ENCODE peak calls at places on chromosomes 6 and 20, in five cellular contexts. K is left ventricle myocardium inferior, C is neural progenitor cell, U is lung, E is astrocyte of the cerebellum. N is an unnamed sample.

GRCh38 chr6:24777227-24777626 is 2.5 kb downstream of the GMNN start:
- DNase-seq in C (no peak), E (no peak), U (no peak), K (no peak), N (no peak)

GRCh38 chr6:167572106-167572505 is 247.2 kb downstream of the TTLL2 start:
- DNase-seq in E (no peak), U (no peak), K (no peak), C (no peak), N (no peak)

GRCh38 chr6:72640622-72640930 is 18.7 kb downstream of the KCNQ5 start:
- DNase-seq in U (no peak), C (no peak), K (no peak), E (no peak), N (no peak)

GRCh38 chr20:53959849-53960585 is 110.4 kb downstream of the BCAS1 start:
- DNase-seq in C (no peak), U (no peak), K (peak; percentile 20), E (no peak), N (peak; percentile 57)

GRCh38 chr20:11921326-11921725 is 3.6 kb downstream of the BTBD3 start:
- DNase-seq in U (no peak), E (no peak), K (no peak), C (no peak), N (no peak)

GRCh38 chr20:34311118-34312023 is 8.2 kb upstream of the AHCY start:
- DNase-seq in E (no peak), K (no peak), U (no peak), C (peak; percentile 83), N (peak; percentile 100)

GRCh38 chr20:10505320-10506226 is 70.5 kb downstream of the SLX4IP start:
- DNase-seq in U (peak; percentile 44), E (no peak), C (no peak), K (no peak), N (no peak)

GRCh38 chr6:14542670-14543366 is 425.2 kb downstream of the CD83 start:
- DNase-seq in K (no peak), U (no peak), E (peak; percentile 33), C (no peak), N (no peak)

GRCh38 chr6:150528648-150529285 is 70.9 kb upstream of the PLEKHG1 start:
- DNase-seq in U (no peak), E (peak; percentile 31), K (peak; percentile 53), C (peak; percentile 77), N (no peak)

GRCh38 chr20:63810730-63811490 is 20.2 kb downstream of the ZBTB46 start:
- DNase-seq in U (no peak), K (no peak), C (no peak), E (no peak), N (no peak)

GRCh38 chr6:15620616-15621015 is 42.2 kb downstream of the DTNBP1 start:
- DNase-seq in C (peak; percentile 33), K (no peak), U (no peak), E (no peak), N (no peak)

GRCh38 chr6:116267879-116268588 is 11.7 kb downstream of the TSPYL1 start:
- DNase-seq in E (no peak), C (no peak), U (no peak), K (no peak), N (no peak)

GRCh38 chr6:39335780-39336541 is 13.5 kb upstream of the KCNK16 start:
- DNase-seq in K (no peak), E (no peak), C (no peak), U (no peak), N (no peak)

GRCh38 chr6:153816306-153816845 is 222.7 kb upstream of the OPRM1 start:
- DNase-seq in E (no peak), K (no peak), U (no peak), C (no peak), N (no peak)

GRCh38 chr6:149306967-149307366 is 10.5 kb upstream of the TAB2 start:
- DNase-seq in K (no peak), U (no peak), E (no peak), C (no peak), N (no peak)

GRCh38 chr20:16531485-16531884 is 41.8 kb downstream of the KIF16B start:
- DNase-seq in C (no peak), E (no peak), U (no peak), K (no peak), N (no peak)

GRCh38 chr6:116561377-116562018 is 7.9 kb downstream of the CALHM4 start:
- DNase-seq in U (peak; percentile 74), K (peak; percentile 69), E (peak; percentile 55), C (peak; percentile 71), N (peak; percentile 70)

GRCh38 chr20:43463864-43464785 is 6.4 kb downstream of the SRSF6 start:
- DNase-seq in E (no peak), K (no peak), C (no peak), U (no peak), N (no peak)

GRCh38 chr6:54802775-54803631 is 43.6 kb upstream of the FAM83B start:
- DNase-seq in U (no peak), C (peak; percentile 4), K (no peak), E (peak; percentile 46), N (no peak)

GRCh38 chr6:46626228-46626909 is 26.2 kb downstream of the CYP39A1 start:
- DNase-seq in E (peak; percentile 35), K (no peak), U (no peak), C (peak; percentile 13), N (peak; percentile 33)
- H3K4me3 ChIP-seq in E (no peak overlapping the region), K (no peak overlapping the region), U (no peak overlapping the region), C (no peak overlapping the region), N (no peak overlapping the region)

DNA sequence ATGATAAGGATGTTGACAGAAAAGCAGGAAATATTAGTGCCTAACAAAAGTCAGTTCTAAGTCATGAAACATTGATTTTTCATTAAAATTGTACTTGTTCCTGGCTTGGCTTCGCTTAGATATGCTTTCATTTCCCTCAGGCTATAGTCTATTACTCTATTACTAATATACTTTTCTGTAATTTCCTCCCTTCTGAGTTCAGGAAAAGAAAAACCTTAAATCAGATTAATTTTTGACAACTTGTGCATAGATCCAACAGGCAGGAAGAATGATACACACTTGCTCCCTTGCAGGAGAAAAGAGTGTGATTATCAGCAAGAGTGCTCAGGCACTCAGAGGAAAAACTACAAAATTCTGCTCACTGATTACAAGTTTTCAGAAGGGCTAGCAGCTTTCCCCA is 145.2 kb upstream of the THEMIS start:
- DNase-seq in U (no peak), E (no peak), C (no peak), K (no peak), N (no peak)
- H3K4me3 ChIP-seq in U (no peak overlapping the region), E (no peak overlapping the region), C (no peak overlapping the region), K (no peak overlapping the region), N (no peak overlapping the region)

GRCh38 chr6:152049502-152049901 is 242.0 kb downstream of the ESR1 start:
- DNase-seq in K (no peak), E (no peak), C (no peak), U (no peak), N (no peak)
- H3K4me3 ChIP-seq in K (no peak overlapping the region), E (no peak overlapping the region), C (no peak overlapping the region), U (no peak overlapping the region), N (no peak overlapping the region)

GRCh38 chr6:7731289-7731688 is 5.4 kb downstream of the BMP6 start:
- DNase-seq in E (no peak), U (no peak), C (no peak), K (no peak), N (no peak)
- H3K4me3 ChIP-seq in E (no peak overlapping the region), U (no peak overlapping the region), C (no peak overlapping the region), K (no peak overlapping the region), N (no peak overlapping the region)

GRCh38 chr6:11971154-11971553 is 41.0 kb upstream of the HIVEP1 start:
- DNase-seq in C (no peak), K (no peak), E (peak; percentile 73), U (no peak), N (no peak)

GRCh38 chr6:11972270-11972669 is 39.8 kb upstream of the HIVEP1 start:
- DNase-seq in C (no peak), U (no peak), K (no peak), E (no peak), N (no peak)

GRCh38 chr6:11974089-11974488 is 38.0 kb upstream of the HIVEP1 start:
- DNase-seq in E (no peak), U (no peak), K (no peak), C (no peak), N (no peak)

GRCh38 chr6:11973238-11973637 is 38.9 kb upstream of the HIVEP1 start:
- DNase-seq in U (no peak), E (no peak), K (no peak), C (no peak), N (no peak)

GRCh38 chr6:11972806-11973205 is 39.3 kb upstream of the HIVEP1 start:
- DNase-seq in C (no peak), U (no peak), E (no peak), K (no peak), N (no peak)
- H3K4me3 ChIP-seq in C (no peak overlapping the region), U (no peak overlapping the region), E (no peak overlapping the region), K (no peak overlapping the region), N (no peak overlapping the region)

GRCh38 chr6:166439366-166440091 is 56.8 kb upstream of the MPC1 start:
- DNase-seq in U (no peak), K (no peak), C (no peak), E (no peak), N (no peak)

GRCh38 chr6:166436195-166437139 is 53.7 kb upstream of the MPC1 start:
- DNase-seq in K (no peak), E (no peak), C (no peak), U (no peak), N (no peak)

GRCh38 chr6:166438211-166438861 is 55.6 kb upstream of the MPC1 start:
- DNase-seq in E (no peak), U (no peak), C (no peak), K (no peak), N (no peak)

GRCh38 chr6:166435574-166435973 is 52.8 kb upstream of the MPC1 start:
- DNase-seq in C (no peak), U (no peak), E (no peak), K (peak; percentile 43), N (no peak)

GRCh38 chr6:166437661-166438060 is 54.9 kb upstream of the MPC1 start:
- DNase-seq in E (no peak), U (no peak), C (no peak), K (no peak), N (no peak)
- H3K4me3 ChIP-seq in E (no peak overlapping the region), U (no peak overlapping the region), C (no peak overlapping the region), K (no peak overlapping the region), N (no peak overlapping the region)

GRCh38 chr6:16754274-16754673 is 7.0 kb downstream of the ATXN1 start:
- DNase-seq in U (no peak), E (no peak), C (no peak), K (no peak), N (no peak)
- H3K4me3 ChIP-seq in U (no peak overlapping the region), E (no peak overlapping the region), C (no peak overlapping the region), K (no peak overlapping the region), N (no peak overlapping the region)

DNA sequence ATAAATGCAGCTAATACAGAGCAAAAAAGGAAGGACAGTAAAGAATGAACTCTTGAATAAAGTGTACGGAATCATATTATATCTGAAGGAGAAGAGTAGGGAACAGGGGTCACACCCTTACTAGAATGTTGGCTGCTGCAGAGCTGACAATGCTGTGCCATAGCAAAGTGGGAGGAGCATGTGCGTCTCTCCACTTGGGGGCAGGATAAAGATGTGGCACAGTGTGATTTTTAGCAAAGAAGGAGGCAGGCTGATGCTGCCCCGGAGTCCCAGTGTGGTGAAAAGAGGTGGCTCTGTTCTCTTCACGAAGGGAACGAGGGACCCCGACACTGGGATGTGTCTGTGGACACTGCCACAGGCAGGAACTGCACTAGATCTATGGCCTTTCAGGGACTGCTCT is 67.5 kb downstream of the INSM1 start:
- DNase-seq in E (no peak), U (no peak), C (peak; percentile 39), K (no peak), N (no peak)
- H3K4me3 ChIP-seq in E (no peak overlapping the region), U (no peak overlapping the region), C (no peak overlapping the region), K (no peak overlapping the region), N (no peak overlapping the region)

N was measured in HepG2.